ENCODE peak calls at places on chromosomes 2 and 18, in five cellular contexts. O is colonic mucosa; K is heart left ventricle; T is body of pancreas; P is CD4-positive, alpha-beta T cell. D is an unnamed sample.

GRCh38 chr18:45402485-45403056 is 212.7 kb upstream of the SLC14A2 start:
- DNase-seq in O (peak; percentile 53), K (no peak), T (no peak), P (no peak), D (no peak)

GRCh38 chr2:108909917-108910515 is 79.0 kb downstream of the EDAR start:
- DNase-seq in O (no peak), K (no peak), T (no peak), P (no peak), D (no peak)

GRCh38 chr2:154995332-154995731 is 296.8 kb downstream of the KCNJ3 start:
- DNase-seq in O (no peak), K (no peak), T (no peak), P (no peak), D (no peak)

GRCh38 chr2:95297088-95297487 is at the start of gene KCNIP3:
- DNase-seq in O (peak; percentile 38), K (no peak), T (peak; percentile 69), P (no peak), D (no peak)

GRCh38 chr18:54444309-54444914 is 86.7 kb downstream of the C18orf54 start:
- DNase-seq in O (peak; percentile 69), K (peak; percentile 53), T (peak; percentile 42), P (no peak), D (no peak)

GRCh38 chr2:211068108-211068780 is 511.8 kb downstream of the CPS1 start:
- DNase-seq in O (no peak), K (no peak), T (no peak), P (no peak), D (no peak)

GRCh38 chr2:38037757-38038615 is 38.0 kb downstream of the CYP1B1 start:
- DNase-seq in O (no peak), K (no peak), T (no peak), P (no peak), D (no peak)

GRCh38 chr2:20472569-20472968 is 25.7 kb downstream of the RHOB start:
- DNase-seq in O (no peak), K (peak; percentile 17), T (no peak), P (no peak), D (no peak)

GRCh38 chr2:120423167-120423943 is 77.4 kb downstream of the INHBB start:
- DNase-seq in O (no peak), K (no peak), T (no peak), P (no peak), D (no peak)

GRCh38 chr2:236569593-236569973 is at the start of gene ACKR3:
- DNase-seq in O (peak; percentile 75), K (peak; percentile 87), T (peak; percentile 88), P (peak; percentile 81), D (peak; percentile 14)

GRCh38 chr18:3111523-3112240 is 98.7 kb upstream of the LPIN2 start:
- DNase-seq in O (no peak), K (no peak), T (no peak), P (no peak), D (no peak)

GRCh38 chr2:25567406-25567805 is 106.0 kb downstream of the DTNB start:
- DNase-seq in O (no peak), K (no peak), T (no peak), P (no peak), D (peak; percentile 38)

GRCh38 chr2:8329660-8330622 is 351.9 kb upstream of the ID2 start:
- DNase-seq in O (no peak), K (no peak), T (peak; percentile 31), P (no peak), D (no peak)

GRCh38 chr18:30888344-30888743 is 154.2 kb downstream of the DSC3 start:
- DNase-seq in O (no peak), K (no peak), T (no peak), P (no peak), D (no peak)

GRCh38 chr2:158990397-158991209 is 22.2 kb downstream of the TANC1 start:
- DNase-seq in O (no peak), K (no peak), T (no peak), P (no peak), D (no peak)

GRCh38 chr2:238587776-238588660 is 161.3 kb downstream of the ASB1 start:
- DNase-seq in O (no peak), K (no peak), T (no peak), P (no peak), D (no peak)

GRCh38 chr2:146392191-146392590 is 1452.6 kb upstream of the ACVR2A start:
- DNase-seq in O (no peak), K (no peak), T (no peak), P (no peak), D (no peak)

GRCh38 chr2:103868394-103868793 is 985.5 kb upstream of the POU3F3 start:
- DNase-seq in O (no peak), K (no peak), T (no peak), P (no peak), D (no peak)

GRCh38 chr18:10062292-10062940 is 148.6 kb downstream of the VAPA start:
- DNase-seq in O (no peak), K (no peak), T (no peak), P (no peak), D (no peak)

GRCh38 chr18:10060469-10060782 is 146.6 kb downstream of the VAPA start:
- DNase-seq in O (no peak), K (no peak), T (no peak), P (no peak), D (no peak)

GRCh38 chr18:10059610-10060468 is 146.0 kb downstream of the VAPA start:
- DNase-seq in O (no peak), K (no peak), T (no peak), P (no peak), D (no peak)

GRCh38 chr18:10062941-10063300 is 149.1 kb downstream of the VAPA start:
- DNase-seq in O (no peak), K (no peak), T (no peak), P (no peak), D (no peak)

GRCh38 chr18:10061566-10061965 is 147.8 kb downstream of the VAPA start:
- DNase-seq in O (no peak), K (no peak), T (no peak), P (no peak), D (no peak)
- H3K27ac ChIP-seq in O (no peak overlapping the region), K (no peak overlapping the region), T (no peak overlapping the region), P (no peak overlapping the region), D (no peak overlapping the region)

DNA sequence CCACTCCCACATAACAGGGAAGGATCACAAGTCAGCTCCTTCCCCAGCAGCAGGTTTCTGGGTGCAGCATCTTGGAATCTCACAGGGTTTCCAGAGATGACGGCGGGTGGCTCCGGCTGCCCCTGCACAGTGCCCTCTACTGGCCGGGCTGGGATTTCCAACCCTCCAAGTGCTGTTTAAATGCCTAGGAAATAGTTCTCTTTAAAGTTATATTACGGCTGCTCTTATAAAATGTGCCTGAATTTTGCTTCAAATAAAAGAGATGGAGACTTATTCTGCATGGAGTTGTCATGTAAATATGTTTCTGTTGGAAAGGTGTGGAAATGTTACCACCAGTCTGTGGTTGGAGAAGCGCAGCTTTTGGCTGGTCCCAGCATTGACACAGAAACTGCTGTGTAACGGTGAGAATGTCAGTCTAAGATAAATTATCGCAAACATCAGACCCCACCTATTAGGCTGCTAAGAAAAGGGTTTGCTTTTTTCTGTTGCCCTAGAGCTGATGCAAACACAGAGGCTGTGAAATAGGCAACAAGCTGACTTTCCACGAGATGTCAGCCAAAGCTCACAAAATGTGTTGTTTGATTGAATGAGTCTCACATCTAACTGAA is 3.3 kb upstream of the HJURP start:
- DNase-seq in O (peak; percentile 69), K (peak; percentile 71), T (no peak), P (peak; percentile 40), D (peak; percentile 60)
- TF ChIP-seq CTCF in O (peak; percentile 67), K (peak; percentile 25), T (peak; percentile 55), P (peak; percentile 81), D (peak; percentile 67)

GRCh38 chr2:96534701-96535181 is 1.8 kb upstream of the ARID5A start:
- DNase-seq in O (no peak), K (peak; percentile 47), T (no peak), P (no peak), D (no peak)
- H3K27ac ChIP-seq in O (peak overlapping the region; percentile 72), K (peak overlapping the region; percentile 87), T (no peak overlapping the region), P (no peak overlapping the region), D (no peak overlapping the region)

DNA sequence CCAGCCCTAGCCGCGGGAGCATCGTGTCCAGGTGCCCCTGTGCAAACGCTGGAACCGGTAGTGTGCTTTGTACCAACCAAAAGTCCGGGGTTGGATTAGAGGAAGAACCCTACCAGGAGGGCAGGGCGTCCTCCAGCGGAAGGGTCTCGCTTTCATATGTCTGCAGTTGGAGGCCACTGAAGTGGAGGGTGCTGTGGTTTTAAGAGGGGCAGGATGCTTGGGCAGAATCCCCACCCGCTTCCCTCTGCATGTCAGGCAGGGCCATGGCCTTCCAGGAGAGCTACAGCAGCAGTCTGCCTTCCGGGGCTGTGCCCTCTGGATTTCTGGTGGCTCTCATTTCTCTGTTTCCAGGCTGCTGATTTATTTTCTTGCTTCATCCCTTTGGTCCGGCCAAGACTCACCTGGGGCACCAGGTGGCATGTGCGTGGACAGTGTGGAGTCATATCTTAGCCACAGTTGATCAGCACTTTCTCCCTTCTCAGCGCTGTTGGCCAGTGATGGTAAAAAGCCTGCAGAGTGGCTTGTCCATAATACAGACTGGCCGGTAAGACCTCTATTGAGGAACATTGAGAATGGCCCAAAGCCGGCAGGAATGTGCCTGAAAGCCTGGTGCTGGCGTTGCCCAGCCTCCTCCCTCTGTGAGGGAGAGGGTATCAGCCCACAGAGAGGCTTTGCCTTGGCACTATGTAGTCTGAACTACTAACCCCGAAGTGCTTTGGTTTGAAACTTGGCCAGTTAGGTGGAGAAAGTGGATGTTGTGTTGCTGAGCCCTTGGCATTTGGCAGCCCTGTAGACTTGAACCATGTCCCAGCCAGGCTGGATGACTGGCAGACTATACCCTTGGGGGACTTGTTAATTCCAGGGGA is 1.8 kb downstream of the AGAP1 start:
- DNase-seq in O (no peak), K (no peak), T (no peak), P (no peak), D (no peak)
- TF ChIP-seq CTCF in O (no peak), K (no peak), T (no peak), P (no peak), D (no peak)